ENCODE peak calls at places on chromosomes 4 and X, in four cellular contexts. H is suprapubic skin, T is astrocyte of the spinal cord, I is IMR-90. L is an unnamed sample.
A peak's percentile ranks its signal among the peaks of the same experiment; 100 is the strongest.

GRCh38 chr4:175106301-175106700 is 188.1 kb downstream of the ADAM29 start:
- DNase-seq in H (no peak), T (no peak), I (no peak), L (no peak)

GRCh38 chrX:27444093-27444908 is 18.8 kb downstream of the PPP4R3C start:
- DNase-seq in H (no peak), I (no peak), T (no peak), L (no peak)

GRCh38 chr4:107069049-107069448 is 32.9 kb upstream of the DKK2 start:
- DNase-seq in I (peak; percentile 7), T (peak; percentile 54), H (no peak), L (no peak)

GRCh38 chr4:102518703-102519131 is 17.6 kb downstream of the NFKB1 start:
- DNase-seq in H (no peak), T (peak; percentile 22), I (no peak), L (no peak)

GRCh38 chr4:8297691-8298485 is 28.3 kb downstream of the HTRA3 start:
- DNase-seq in T (no peak), I (no peak), H (peak; percentile 63), L (peak; percentile 75)

GRCh38 chr4:172850838-172851237 is 317.8 kb upstream of the GALNT7 start:
- DNase-seq in T (peak; percentile 93), H (no peak), I (peak; percentile 95), L (no peak)

GRCh38 chr4:166941629-166942028 is 292.7 kb downstream of the SPOCK3 start:
- DNase-seq in I (no peak), T (peak; percentile 57), H (no peak), L (no peak)

GRCh38 chr4:137647375-137647774 is 115.1 kb upstream of the PCDH18 start:
- DNase-seq in I (no peak), T (no peak), H (no peak), L (no peak)

GRCh38 chr4:153154010-153154975 is 50.0 kb upstream of the TRIM2 start:
- DNase-seq in T (peak; percentile 34), I (peak; percentile 68), H (no peak), L (no peak)

GRCh38 chrX:119971184-119971583 is 27.6 kb upstream of the NKAP start:
- DNase-seq in T (no peak), H (no peak), I (no peak), L (no peak)

GRCh38 chr4:26051278-26051677 is 137.3 kb downstream of the SMIM20 start:
- DNase-seq in H (no peak), I (no peak), T (no peak), L (no peak)

GRCh38 chrX:37846141-37846540 is 1.2 kb downstream of the DYNLT3 start:
- DNase-seq in T (peak; percentile 38), I (peak; percentile 18), H (no peak), L (no peak)

GRCh38 chrX:40109288-40110008 is 11.7 kb upstream of the BCOR start:
- DNase-seq in I (peak; percentile 55), H (no peak), T (peak; percentile 69), L (no peak)

GRCh38 chr4:158259955-158260575 is 49.8 kb downstream of the TMEM144 start:
- DNase-seq in I (peak; percentile 42), T (peak; percentile 58), H (no peak), L (no peak)

GRCh38 chr4:156594619-156595018 is 377.0 kb downstream of the PDGFC start:
- DNase-seq in H (no peak), I (no peak), T (no peak), L (no peak)

GRCh38 chr4:150145090-150145949 is 67.1 kb downstream of the DCLK2 start:
- DNase-seq in T (peak; percentile 25), I (peak; percentile 45), H (no peak), L (no peak)

GRCh38 chrX:130974323-130974722 is 71.3 kb upstream of the ENOX2 start:
- DNase-seq in T (peak; percentile 66), H (no peak), I (peak; percentile 2), L (no peak)

GRCh38 chr4:185634066-185634652 is 98.9 kb upstream of the PDLIM3 start:
- DNase-seq in H (no peak), T (no peak), I (peak; percentile 7), L (no peak)
- TF ChIP-seq CTCF in H (no peak), T (peak; percentile 32), I (peak; percentile 33), L (peak; percentile 79)

DNA sequence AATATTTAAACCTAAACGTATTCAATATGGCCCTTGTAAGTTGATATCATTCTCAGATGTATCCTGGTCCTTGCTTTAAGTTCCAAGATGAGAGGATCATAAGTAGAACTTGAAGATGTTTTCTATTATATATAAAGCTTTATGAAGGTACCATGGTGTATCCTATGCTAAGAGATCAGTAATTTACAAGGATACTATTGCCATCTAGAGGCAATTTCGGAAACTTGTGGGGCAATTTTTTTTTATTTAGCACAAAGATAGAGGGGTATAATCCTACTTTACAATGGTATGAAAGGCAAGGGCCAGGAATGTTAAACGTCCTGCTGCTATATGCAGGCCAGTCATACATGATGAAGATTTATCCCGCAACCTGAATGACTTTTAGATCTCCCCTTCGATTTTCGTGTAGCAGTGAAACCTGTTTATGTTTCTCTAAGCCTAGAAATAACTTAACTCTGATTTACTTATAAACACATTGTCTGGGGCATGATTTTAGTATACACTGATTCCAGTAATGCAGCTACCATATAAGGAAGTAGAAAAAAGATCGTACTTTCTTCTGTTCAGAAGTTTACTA is 2.5 kb downstream of the SLC25A31 start:
- DNase-seq in T (peak; percentile 63), H (no peak), I (peak; percentile 60), L (no peak)
- TF ChIP-seq CTCF in T (peak; percentile 52), H (peak; percentile 33), I (peak; percentile 77), L (peak; percentile 91)

GRCh38 chrX:53077207-53078197 is 4.7 kb upstream of the TSPYL2 start:
- DNase-seq in H (peak; percentile 16), T (no peak), I (no peak), L (no peak)
- TF ChIP-seq CTCF in H (no peak), T (no peak), I (no peak), L (no peak)

DNA sequence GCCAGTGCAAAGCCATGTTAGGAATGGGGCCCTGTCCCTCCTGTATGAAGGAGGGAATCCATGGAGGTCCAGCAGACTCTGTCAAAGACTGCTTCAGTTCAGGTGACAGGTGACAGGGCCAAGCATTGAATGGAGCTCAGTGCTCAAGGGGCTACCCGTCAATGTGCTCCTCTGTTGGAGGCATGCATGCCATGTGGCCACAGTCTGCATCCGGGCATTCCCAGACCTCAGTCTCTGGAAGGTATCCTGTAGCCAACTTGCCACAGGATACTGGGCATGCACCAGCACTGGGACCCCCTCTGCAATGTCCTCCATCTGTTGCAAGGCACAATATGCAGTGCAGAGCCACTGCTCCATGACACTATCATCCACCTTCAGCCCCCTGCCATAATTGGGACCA is 136.1 kb upstream of the GATB start:
- DNase-seq in I (no peak), T (no peak), H (no peak), L (no peak)
- TF ChIP-seq CTCF in I (no peak), T (no peak), H (no peak), L (no peak)

DNA sequence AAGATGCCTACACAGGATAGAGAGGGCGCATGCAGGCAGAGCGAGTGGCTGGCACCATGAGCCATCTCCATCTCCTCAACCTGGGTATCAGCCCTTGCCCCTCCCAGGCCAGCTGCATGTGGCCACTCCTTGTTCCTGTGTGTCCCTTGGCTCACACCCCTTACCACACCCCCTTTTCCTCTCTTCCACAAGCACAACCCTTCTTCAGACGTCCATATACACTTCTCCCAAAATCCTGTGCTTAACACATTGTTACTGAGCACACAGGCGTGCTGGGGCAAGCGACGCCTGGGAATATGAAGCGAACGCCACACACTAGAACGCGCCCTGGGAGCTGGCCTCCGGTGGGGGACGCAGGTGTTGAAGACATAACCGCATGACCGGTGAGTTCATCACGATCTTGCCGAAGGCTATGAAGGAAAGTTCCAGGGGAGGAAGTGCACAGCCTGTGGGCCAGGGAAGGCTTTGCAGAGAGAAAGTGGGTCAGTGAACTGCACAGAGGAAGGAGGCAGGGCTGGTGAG is 19.1 kb upstream of the KIAA0232 start:
- DNase-seq in T (no peak), H (no peak), I (no peak), L (no peak)
- TF ChIP-seq CTCF in T (no peak), H (no peak), I (peak; percentile 8), L (peak; percentile 36)

L was measured in chondrocyte.